ENCODE peak calls at places on chromosomes 5 and 9, in five cellular contexts. T is transverse colon, H is HCT116, V is prostate gland, J is stomach. D is an unnamed sample.

GRCh38 chr5:143713331-143714032 is 98.5 kb upstream of the HMHB1 start:
- DNase-seq in H (no peak), V (no peak), T (no peak), J (no peak), D (no peak)

GRCh38 chr5:94485017-94485517 is 133.3 kb downstream of the KIAA0825 start:
- DNase-seq in J (no peak), T (no peak), V (no peak), H (no peak), D (no peak)

GRCh38 chr9:105441761-105442160 is 6.1 kb upstream of the FSD1L start:
- DNase-seq in T (no peak), J (no peak), V (no peak), H (no peak), D (no peak)

GRCh38 chr5:136901-137300 is 44.9 kb downstream of the PLEKHG4B start:
- DNase-seq in J (no peak), V (no peak), H (no peak), T (no peak), D (no peak)

GRCh38 chr5:68026092-68026910 is 189.3 kb upstream of the PIK3R1 start:
- DNase-seq in V (no peak), T (no peak), J (no peak), H (no peak), D (no peak)

GRCh38 chr5:170067574-170068170 is 38.0 kb upstream of the FOXI1 start:
- DNase-seq in H (no peak), J (no peak), T (no peak), V (no peak), D (no peak)

GRCh38 chr5:132228241-132229035 is 785 bp upstream of the P4HA2 start:
- DNase-seq in H (no peak), T (peak), J (no peak), V (no peak), D (peak)

GRCh38 chr5:149627070-149627469 is 45.8 kb downstream of the ARHGEF37 start:
- DNase-seq in T (no peak), H (no peak), V (no peak), J (no peak), D (no peak)

GRCh38 chr9:127778280-127779135 is at the start of gene SH2D3C:
- DNase-seq in T (peak), J (no peak), H (no peak), V (no peak), D (peak)

GRCh38 chr5:8234179-8234578 is 365.2 kb downstream of the MTRR start:
- DNase-seq in V (no peak), H (no peak), J (no peak), T (no peak), D (no peak)

GRCh38 chr9:8822667-8823025 is 1023.1 kb upstream of the DMAC1 start:
- DNase-seq in J (no peak), H (no peak), T (no peak), V (no peak), D (no peak)

GRCh38 chr5:143126121-143127019 is 277.1 kb downstream of the NR3C1 start:
- DNase-seq in J (no peak), H (no peak), V (no peak), T (no peak), D (no peak)

GRCh38 chr5:146541956-146542849 is 26.2 kb upstream of the GPR151 start:
- DNase-seq in J (peak), V (peak), T (peak), H (peak), D (peak)

GRCh38 chr9:69671904-69672827 is at the start of gene APBA1:
- DNase-seq in J (peak), H (no peak), V (peak), T (peak), D (peak)

GRCh38 chr9:129498451-129499376 is 122.2 kb downstream of the C9orf50 start:
- DNase-seq in J (no peak), H (no peak), V (no peak), T (no peak), D (no peak)

GRCh38 chr9:129501771-129502324 is 119.1 kb downstream of the C9orf50 start:
- DNase-seq in J (no peak), V (no peak), H (no peak), T (no peak), D (no peak)

GRCh38 chr9:129497837-129498450 is 123.0 kb downstream of the C9orf50 start:
- DNase-seq in V (no peak), T (no peak), H (no peak), J (no peak), D (no peak)

GRCh38 chr9:129500863-129501770 is 119.8 kb downstream of the C9orf50 start:
- DNase-seq in T (no peak), V (no peak), H (no peak), J (no peak), D (no peak)

GRCh38 chr9:129500166-129500862 is 120.6 kb downstream of the C9orf50 start:
- DNase-seq in T (no peak), J (no peak), V (no peak), H (no peak), D (no peak)
- TF ChIP-seq POLR2AphosphoS5 in T (no peak), J (no peak), V (no peak), H (peak), D (peak)

DNA sequence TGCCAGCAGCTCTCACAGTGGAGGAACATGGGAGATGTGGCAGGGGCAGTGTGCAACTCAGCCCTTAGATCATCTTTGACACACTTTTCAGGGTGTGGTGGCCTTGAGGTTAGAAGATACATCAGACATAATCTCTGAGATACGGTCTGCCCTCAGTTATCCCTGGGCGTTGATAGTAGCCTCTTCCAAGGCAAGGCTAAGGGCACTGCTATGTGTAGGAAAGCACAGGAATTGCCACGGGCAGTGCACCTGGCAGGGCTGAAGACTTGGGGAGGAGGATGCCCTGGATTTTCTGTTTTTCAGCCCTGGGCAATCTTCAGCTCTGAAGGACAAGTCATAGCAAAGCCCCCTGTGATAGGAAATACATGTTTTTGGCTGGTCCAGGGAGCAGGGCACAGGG is 206.7 kb downstream of the GOLPH3 start:
- DNase-seq in H (no peak), J (no peak), V (no peak), T (no peak), D (no peak)
- H3K27ac ChIP-seq in H (no peak), J (no peak), V (no peak), T (no peak), D (no peak)

GRCh38 chr9:98374385-98375051 is 119.1 kb upstream of the TBC1D2 start:
- DNase-seq in H (no peak), V (no peak), T (peak), J (peak), D (no peak)
- TF ChIP-seq POLR2A in H (no peak), V (no peak), T (no peak), J (no peak), D (no peak)

GRCh38 chr9:32045513-32045912 is 338.9 kb upstream of the ACO1 start:
- DNase-seq in H (no peak), V (no peak), T (no peak), J (no peak), D (no peak)
- TF ChIP-seq POLR2AphosphoS5 in H (no peak), V (no peak), T (no peak), J (no peak), D (no peak)

GRCh38 chr9:81626511-81626910 is 62.8 kb downstream of the TLE1 start:
- DNase-seq in J (no peak), T (no peak), V (no peak), H (peak), D (no peak)
- H3K27ac ChIP-seq in J (no peak), T (no peak), V (no peak), H (no peak), D (no peak)

GRCh38 chr9:137800196-137801022 is 77.2 kb upstream of the CACNA1B start:
- DNase-seq in H (no peak), J (no peak), T (no peak), V (no peak), D (no peak)
- TF ChIP-seq POLR2A in H (no peak), J (no peak), T (no peak), V (no peak), D (no peak)